ENCODE peak calls at places on chromosomes 11 and 22, in six cellular contexts. V is neural progenitor cell, F is uterus, M is brain microvascular endothelial cell, A is gastrocnemius medialis, W is left ventricle myocardium inferior. H is an unnamed sample. For H3K27me3, the result is how much of the 10 kb centered on the place peaks cover.

GRCh38 chr11:102924851-102925380 is 30.6 kb downstream of the MMP13 start:
- DNase-seq in W (no peak), F (no peak), A (no peak), M (no peak), V (no peak), H (peak)

GRCh38 chr11:115869780-115870431 is 365.7 kb upstream of the CADM1 start:
- DNase-seq in W (no peak), F (no peak), M (no peak), A (no peak), V (peak), H (peak)

GRCh38 chr11:131664811-131665210 is 294.4 kb downstream of the NTM start:
- DNase-seq in A (no peak), V (no peak), M (no peak), W (no peak), F (no peak), H (no peak)

GRCh38 chr11:10918698-10919097 is 60.8 kb upstream of the ZBED5 start:
- DNase-seq in M (no peak), W (no peak), F (no peak), V (no peak), A (no peak), H (no peak)

GRCh38 chr22:40748388-40748970 is 69.2 kb downstream of the MCHR1 start:
- DNase-seq in F (no peak), V (no peak), M (no peak), W (no peak), A (no peak), H (no peak)

GRCh38 chr11:74134661-74135515 is 35.9 kb downstream of the C2CD3 start:
- DNase-seq in F (no peak), M (peak), W (no peak), A (no peak), V (no peak), H (no peak)

GRCh38 chr22:33299245-33299956 is 241.2 kb upstream of the SYN3 start:
- DNase-seq in W (no peak), F (no peak), M (no peak), A (no peak), V (peak), H (no peak)

GRCh38 chr11:116707250-116707649 is 65.5 kb downstream of the BUD13 start:
- DNase-seq in W (no peak), A (no peak), V (no peak), F (no peak), M (no peak), H (peak)

GRCh38 chr11:125777309-125777708 is 1.3 kb downstream of the PATE2 start:
- DNase-seq in V (no peak), F (no peak), W (no peak), M (peak), A (no peak), H (no peak)

GRCh38 chr11:108405706-108406105 is 61.6 kb downstream of the C11orf65 start:
- DNase-seq in M (no peak), V (no peak), A (no peak), W (no peak), F (no peak), H (no peak)

GRCh38 chr11:88849368-88849767 is 216.4 kb downstream of the GRM5 start:
- DNase-seq in M (no peak), V (no peak), W (no peak), F (no peak), A (no peak), H (no peak)

GRCh38 chr22:44703269-44703870 is 1.4 kb downstream of the PRR5 start:
- DNase-seq in A (no peak), W (no peak), M (no peak), V (no peak), F (no peak), H (no peak)

GRCh38 chr22:47259990-47260389 is 497.5 kb downstream of the TBC1D22A start:
- DNase-seq in M (no peak), V (no peak), W (no peak), F (no peak), A (no peak), H (no peak)

GRCh38 chr11:76453248-76453647 is 8.4 kb downstream of the EMSY start:
- DNase-seq in W (no peak), F (no peak), M (no peak), A (no peak), V (no peak), H (no peak)

GRCh38 chr11:8813658-8814057 is 97.3 kb upstream of the AKIP1 start:
- DNase-seq in W (peak), A (peak), M (peak), V (peak), F (peak), H (peak)

GRCh38 chr11:76318744-76319384 is 62.1 kb downstream of the THAP12 start:
- DNase-seq in W (peak), F (peak), M (peak), A (peak), V (peak), H (peak)

GRCh38 chr11:27806122-27806521 is 105.9 kb upstream of the BDNF start:
- DNase-seq in V (peak), A (no peak), W (no peak), F (no peak), M (no peak), H (no peak)

GRCh38 chr11:103109818-103110388 is 677 bp downstream of the DYNC2H1 start:
- DNase-seq in M (peak), V (peak), W (no peak), F (peak), A (no peak), H (peak)

GRCh38 chr11:116506446-116506845 is 266.3 kb downstream of the BUD13 start:
- DNase-seq in W (no peak), M (no peak), A (no peak), F (no peak), V (no peak), H (no peak)

GRCh38 chr11:69372589-69373250 is 78.8 kb downstream of the MYEOV start:
- DNase-seq in V (no peak), A (no peak), F (no peak), M (no peak), W (peak), H (no peak)

GRCh38 chr11:34441814-34442213 is 3.1 kb downstream of the CAT start:
- DNase-seq in M (no peak), W (no peak), F (no peak), V (no peak), A (no peak), H (no peak)

GRCh38 chr11:9092846-9093778 is 1.7 kb upstream of the SCUBE2 start:
- DNase-seq in W (no peak), V (no peak), A (no peak), F (no peak), M (no peak), H (no peak)

GRCh38 chr11:44521148-44521547 is 44.3 kb upstream of the CD82 start:
- DNase-seq in V (no peak), F (no peak), M (no peak), A (no peak), W (no peak), H (peak)

GRCh38 chr11:46676436-46677158 is 23.8 kb downstream of the ARHGAP1 start:
- DNase-seq in F (no peak), W (no peak), V (no peak), A (no peak), M (no peak), H (peak)

GRCh38 chr11:96293583-96293982 is 49.4 kb downstream of the MAML2 start:
- DNase-seq in V (no peak), F (no peak), M (peak), W (no peak), A (no peak), H (no peak)

GRCh38 chr11:118715245-118715807 is 35.9 kb upstream of the TREH start:
- DNase-seq in W (no peak), V (no peak), A (no peak), F (peak), M (no peak), H (no peak)

GRCh38 chr11:66851251-66851620 is 5.6 kb upstream of the LRFN4 start:
- DNase-seq in V (no peak), F (no peak), M (no peak), A (no peak), W (no peak), H (peak)

GRCh38 chr11:59710136-59710847 is 3.4 kb downstream of the OR10V1 start:
- DNase-seq in M (no peak), V (no peak), A (no peak), F (no peak), W (no peak), H (no peak)

GRCh38 chr22:39839917-39840510 is 53.5 kb downstream of the ENTHD1 start:
- DNase-seq in F (no peak), M (no peak), V (no peak), A (no peak), W (no peak), H (no peak)

GRCh38 chr11:19876750-19877149 is 164.1 kb downstream of the NAV2 start:
- DNase-seq in M (no peak), F (no peak), V (no peak), A (no peak), W (no peak), H (no peak)

GRCh38 chr22:50656122-50657070 is 16.2 kb upstream of the SHANK3 start:
- DNase-seq in M (no peak), F (no peak), V (no peak), W (no peak), A (no peak), H (peak)

GRCh38 chr11:64455436-64456261 is 96.7 kb downstream of the RPS6KA4 start:
- DNase-seq in V (no peak), A (no peak), M (no peak), F (no peak), W (no peak), H (no peak)

GRCh38 chr22:23696326-23696851 is 5.6 kb downstream of the RGL4 start:
- DNase-seq in W (no peak), A (no peak), M (peak), F (no peak), V (no peak), H (no peak)

GRCh38 chr11:69459848-69460539 is 21.5 kb upstream of the LINC01488 start:
- DNase-seq in M (no peak), V (no peak), F (no peak), A (no peak), W (no peak), H (no peak)

GRCh38 chr11:122159861-122160260 is 43.8 kb upstream of the BLID start:
- DNase-seq in M (no peak), V (no peak), F (no peak), W (no peak), A (no peak), H (no peak)

GRCh38 chr11:48001438-48002021 is 21.2 kb downstream of the PTPRJ start:
- DNase-seq in V (no peak), W (no peak), F (no peak), A (no peak), M (peak), H (peak)

GRCh38 chr11:33500865-33501479 is 199.7 kb downstream of the C11orf91 start:
- DNase-seq in W (no peak), M (peak), A (no peak), F (no peak), V (peak), H (no peak)

GRCh38 chr22:44973829-44974228 is 36.0 kb downstream of the PHF21B start:
- DNase-seq in V (no peak), F (no peak), W (no peak), M (no peak), A (no peak), H (no peak)

GRCh38 chr11:36566407-36567053 is 1.3 kb upstream of the RAG1 start:
- DNase-seq in A (no peak), V (no peak), M (no peak), W (no peak), F (no peak), H (no peak)

GRCh38 chr11:36565033-36565610 is 2.7 kb upstream of the RAG1 start:
- DNase-seq in A (no peak), W (no peak), F (no peak), M (no peak), V (no peak), H (no peak)

GRCh38 chr11:36569095-36569494 is 1.3 kb downstream of the RAG1 start:
- DNase-seq in F (no peak), W (no peak), A (no peak), M (no peak), V (no peak), H (no peak)

GRCh38 chr11:36564376-36565032 is 3.3 kb upstream of the RAG1 start:
- DNase-seq in M (peak), W (no peak), F (peak), V (peak), A (no peak), H (no peak)

GRCh38 chr11:36567684-36568083 is at the start of gene RAG1:
- DNase-seq in A (no peak), M (no peak), W (no peak), F (no peak), V (no peak), H (no peak)
- H3K27ac ChIP-seq in A (no peak), M (no peak), W (no peak), F (no peak), V (no peak), H (no peak)

GRCh38 chr22:19733755-19734154 is 10.4 kb downstream of the GP1BB start:
- DNase-seq in W (no peak), F (no peak), V (no peak), M (no peak), A (no peak), H (no peak)
- H3K27me3 ChIP-seq in W (under half), F (under half), V (under half), M (under half), A (under half), H (under half)

DNA sequence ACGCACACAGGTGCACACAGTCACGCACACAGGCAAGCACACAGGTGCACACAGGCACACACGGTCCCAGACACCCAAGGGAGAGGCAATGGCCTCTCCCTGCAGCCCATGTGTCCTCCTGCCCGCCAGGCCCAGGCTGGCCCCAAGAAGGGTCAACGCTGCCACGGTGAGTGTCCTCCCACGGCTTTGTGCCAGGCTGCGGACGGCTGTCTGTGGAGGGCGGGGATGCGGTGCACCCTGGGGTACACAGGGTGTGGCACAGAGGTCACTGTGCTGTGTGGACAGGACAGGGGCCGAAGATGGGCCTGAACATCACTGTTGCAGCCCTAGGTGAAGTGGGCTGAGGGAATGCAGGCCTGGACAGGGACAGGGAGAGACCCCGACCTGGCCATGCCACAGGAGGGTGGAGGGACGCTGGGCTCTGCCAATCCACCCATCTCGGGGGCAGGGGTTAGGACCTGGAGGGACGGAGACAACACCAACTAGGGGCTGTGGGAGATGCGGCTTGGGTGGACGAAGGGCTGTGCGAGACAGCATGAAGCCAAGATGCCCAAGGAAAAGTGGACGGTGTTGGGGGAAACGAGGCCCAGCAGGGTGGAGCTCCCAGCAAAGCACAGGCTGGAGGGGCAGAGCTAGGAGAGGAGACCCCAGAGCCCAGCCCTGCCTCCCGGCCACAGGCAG is 523.8 kb downstream of the BRD1 start:
- DNase-seq in F (no peak), W (no peak), V (no peak), A (no peak), M (no peak), H (no peak)
- H3K27ac ChIP-seq in F (no peak), W (no peak), V (no peak), A (no peak), M (no peak), H (no peak)

DNA sequence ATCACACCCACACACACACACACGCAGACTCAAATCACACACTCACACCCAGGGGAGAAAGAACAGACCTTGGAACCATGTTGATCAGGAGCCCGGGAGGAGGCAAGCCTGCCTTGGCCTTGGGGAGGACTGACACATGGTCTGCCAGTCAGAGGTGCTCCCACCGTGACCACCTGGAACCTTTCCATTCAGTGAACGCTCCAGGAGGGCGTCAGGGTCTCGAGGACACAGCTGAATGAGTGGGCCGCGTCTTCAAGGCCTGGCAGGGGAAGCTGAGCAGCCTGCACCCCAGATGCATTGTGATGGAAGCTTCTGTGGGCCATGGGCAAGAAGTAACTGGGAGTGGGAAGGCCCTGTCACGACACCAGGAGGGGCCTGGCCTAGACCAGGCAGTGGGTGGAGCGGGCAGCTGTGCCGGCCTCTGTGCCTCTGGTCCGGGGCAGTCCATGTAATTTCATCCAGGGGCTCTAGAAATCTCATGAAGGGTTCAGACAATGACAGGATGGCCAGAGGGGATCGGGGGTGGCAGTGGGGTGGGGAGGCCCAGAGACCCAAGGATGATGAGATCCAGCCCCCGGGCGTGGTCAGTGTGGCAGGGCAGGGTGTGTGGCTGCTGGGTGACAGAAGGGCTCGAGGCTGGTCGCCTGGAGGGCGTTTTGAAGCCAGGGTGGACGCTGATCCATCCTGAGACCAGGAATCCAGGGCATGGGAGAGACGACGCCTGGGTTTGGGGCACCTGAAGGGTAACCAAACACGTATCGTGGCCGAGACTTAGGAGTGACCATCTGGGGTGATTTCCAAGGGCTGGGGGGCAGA is 53.7 kb downstream of the IGF2 start:
- DNase-seq in V (no peak), A (no peak), F (no peak), M (no peak), W (no peak), H (no peak)
- H3K27me3 ChIP-seq in V (under half), A (under half), F (under half), M (under half), W (under half), H (under half)

GRCh38 chr11:133570376-133570775 is 38.1 kb upstream of the OPCML start:
- DNase-seq in V (no peak), A (no peak), W (no peak), F (no peak), M (no peak), H (no peak)

GRCh38 chr11:133581091-133581490 is 48.8 kb upstream of the OPCML start:
- DNase-seq in F (no peak), A (no peak), M (no peak), V (no peak), W (no peak), H (no peak)

GRCh38 chr11:133579165-133580031 is 47.1 kb upstream of the OPCML start:
- DNase-seq in A (no peak), F (no peak), V (peak), M (no peak), W (no peak), H (no peak)

GRCh38 chr11:133577403-133577802 is 45.1 kb upstream of the OPCML start:
- DNase-seq in W (no peak), A (no peak), M (no peak), F (no peak), V (no peak), H (no peak)

GRCh38 chr11:133576351-133576750 is 44.0 kb upstream of the OPCML start:
- DNase-seq in V (peak), A (no peak), F (no peak), W (no peak), M (no peak), H (no peak)
- H3K27ac ChIP-seq in V (no peak), A (no peak), F (no peak), W (no peak), M (no peak), H (no peak)

GRCh38 chr11:120991830-120992686 is 31.8 kb upstream of the TBCEL start:
- DNase-seq in V (no peak), M (no peak), F (no peak), W (no peak), A (no peak), H (no peak)
- H3K27me3 ChIP-seq in V (under half), M (under half), F (under half), W (under half), A (under half), H (under half)

GRCh38 chr11:114150671-114151070 is 91.2 kb downstream of the ZBTB16 start:
- DNase-seq in F (no peak), M (no peak), W (no peak), V (no peak), A (no peak), H (no peak)

GRCh38 chr11:114152162-114152561 is 92.7 kb downstream of the ZBTB16 start:
- DNase-seq in M (no peak), F (no peak), W (no peak), V (no peak), A (no peak), H (no peak)

GRCh38 chr11:114153224-114153623 is 93.7 kb downstream of the ZBTB16 start:
- DNase-seq in W (no peak), F (no peak), M (no peak), V (no peak), A (no peak), H (no peak)

GRCh38 chr11:114152785-114153184 is 93.3 kb downstream of the ZBTB16 start:
- DNase-seq in V (no peak), W (no peak), A (no peak), M (no peak), F (no peak), H (no peak)

GRCh38 chr11:114151631-114152030 is 92.1 kb downstream of the ZBTB16 start:
- DNase-seq in F (no peak), A (no peak), M (no peak), V (no peak), W (no peak), H (no peak)
- H3K27ac ChIP-seq in F (peak), A (peak), M (no peak), V (no peak), W (peak), H (peak)